ENCODE peak calls at places on chromosomes 11 and 22, in four cellular contexts. Y is H1, Z is GM12878, W is HepG2. R is an unnamed sample.

GRCh38 chr22:26172389-26172990 is 3.2 kb downstream of the SEZ6L start:
- DNase-seq in Y (no peak), Z (no peak), W (peak), R (no peak)

GRCh38 chr11:28743101-28743550 is 634.9 kb downstream of the METTL15 start:
- DNase-seq in Y (no peak), Z (no peak), W (no peak), R (no peak)

GRCh38 chr11:117239295-117239694 is 6.8 kb downstream of the RNF214 start:
- DNase-seq in Y (no peak), Z (no peak), W (no peak), R (no peak)

GRCh38 chr11:128450882-128451647 is 136.3 kb downstream of the ETS1 start:
- DNase-seq in Y (no peak), Z (no peak), W (no peak), R (no peak)

GRCh38 chr11:2325719-2326118 is 23.9 kb downstream of the TSPAN32 start:
- DNase-seq in Y (no peak), Z (no peak), W (no peak), R (no peak)

GRCh38 chr11:44877908-44878459 is 72.7 kb downstream of the TP53I11 start:
- DNase-seq in Y (no peak), Z (no peak), W (no peak), R (no peak)

GRCh38 chr22:48188211-48188845 is 1425.9 kb downstream of the TBC1D22A start:
- DNase-seq in Y (no peak), Z (no peak), W (no peak), R (peak)

GRCh38 chr22:50348058-50348457 is 4.9 kb downstream of the PPP6R2 start:
- DNase-seq in Y (no peak), Z (no peak), W (no peak), R (no peak)

GRCh38 chr22:31075961-31076360 is 5.2 kb upstream of the SMTN start:
- DNase-seq in Y (no peak), Z (no peak), W (no peak), R (no peak)
- TF ChIP-seq ZNF274 in Y (no peak), Z (no peak), W (no peak), R (no peak)

DNA sequence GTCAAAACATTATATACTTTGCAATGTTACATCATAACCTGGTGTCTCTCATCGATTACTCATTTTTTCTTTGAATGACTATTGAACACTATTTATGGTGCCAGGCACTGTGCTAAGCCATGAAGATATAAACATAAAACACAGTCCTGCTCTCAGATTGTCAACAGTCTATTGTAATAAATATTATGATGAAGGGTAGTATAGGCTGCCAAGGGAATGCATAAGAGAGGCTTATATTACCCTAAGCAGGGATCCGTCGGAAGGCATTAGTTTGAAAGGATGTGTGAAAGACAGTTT is 7.2 kb upstream of the CCDC90B start:
- DNase-seq in Y (no peak), Z (no peak), W (no peak), R (no peak)
- TF ChIP-seq SUZ12 in Y (no peak), Z (no peak), W (no peak), R (no peak)

GRCh38 chr11:121723261-121723741 is 270.5 kb upstream of the SORL1-AS1 start:
- DNase-seq in Y (no peak), Z (no peak), W (no peak), R (no peak)
- TF ChIP-seq ZNF274 in Y (no peak), Z (no peak), W (no peak), R (no peak)

GRCh38 chr11:42646959-42647358 is 664.8 kb upstream of the API5 start:
- DNase-seq in Y (no peak), Z (no peak), W (no peak), R (no peak)

GRCh38 chr11:42651654-42652053 is 660.1 kb upstream of the API5 start:
- DNase-seq in Y (no peak), Z (no peak), W (no peak), R (no peak)

DNA sequence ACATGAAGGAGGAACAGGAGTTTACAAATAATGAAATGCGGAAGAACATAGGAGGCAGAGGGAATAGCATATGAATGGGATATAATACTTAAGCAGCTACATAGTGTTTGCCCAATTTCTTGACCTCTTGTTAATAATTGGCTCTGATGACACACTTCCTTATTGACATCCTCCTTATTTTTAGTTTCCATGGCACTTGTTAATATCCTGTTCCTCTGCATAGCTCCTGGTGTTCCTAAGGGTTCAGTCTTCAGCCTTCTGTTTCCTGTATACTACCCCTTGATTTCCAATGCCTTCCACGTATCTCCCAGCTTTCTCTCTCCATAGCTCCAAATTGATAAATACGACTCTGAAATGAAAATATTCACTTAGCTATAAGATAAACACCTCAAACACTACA is 663.8 kb upstream of the API5 start:
- DNase-seq in Y (no peak), Z (no peak), W (no peak), R (no peak)
- TF ChIP-seq SUZ12 in Y (no peak), Z (no peak), W (no peak), R (no peak)

DNA sequence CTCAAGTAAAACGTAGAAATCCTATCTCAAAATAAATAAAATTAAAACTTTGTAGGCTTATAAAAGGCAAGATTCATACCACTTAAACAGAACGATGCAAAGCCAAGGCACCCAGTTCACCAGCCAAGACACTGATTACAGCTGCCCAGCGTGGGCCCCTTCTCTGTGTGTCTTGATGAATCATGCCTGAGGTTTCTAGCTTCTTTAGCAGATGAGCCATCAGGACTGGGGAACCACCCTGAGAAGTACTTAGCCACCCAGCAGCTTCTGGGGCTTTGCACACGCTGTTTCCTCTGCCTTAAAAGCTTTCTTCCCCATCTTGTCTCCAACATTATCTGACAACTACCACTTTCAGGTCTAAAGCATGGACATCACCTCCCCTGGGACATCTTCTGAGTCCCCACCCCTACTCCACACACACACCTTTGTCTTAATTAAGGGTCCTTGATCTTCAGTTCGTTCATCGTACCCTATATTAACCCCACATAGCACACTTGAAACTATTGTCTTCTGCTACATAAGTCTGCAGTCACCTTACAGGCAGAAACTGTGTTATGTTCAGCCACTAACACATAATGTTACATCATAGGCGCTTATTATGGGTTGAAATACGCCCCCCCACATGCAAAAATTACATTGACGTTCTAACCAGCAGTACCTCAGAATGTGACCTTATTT is 8.7 kb upstream of the LAYN start:
- DNase-seq in Y (no peak), Z (peak), W (no peak), R (no peak)
- TF ChIP-seq ZNF274 in Y (no peak), Z (no peak), W (no peak), R (no peak)

GRCh38 chr22:37604875-37605274 is 3.8 kb upstream of the GGA1 start:
- DNase-seq in Y (no peak), Z (no peak), W (no peak), R (no peak)
- TF ChIP-seq SUZ12 in Y (no peak), Z (no peak), W (no peak), R (no peak)

DNA sequence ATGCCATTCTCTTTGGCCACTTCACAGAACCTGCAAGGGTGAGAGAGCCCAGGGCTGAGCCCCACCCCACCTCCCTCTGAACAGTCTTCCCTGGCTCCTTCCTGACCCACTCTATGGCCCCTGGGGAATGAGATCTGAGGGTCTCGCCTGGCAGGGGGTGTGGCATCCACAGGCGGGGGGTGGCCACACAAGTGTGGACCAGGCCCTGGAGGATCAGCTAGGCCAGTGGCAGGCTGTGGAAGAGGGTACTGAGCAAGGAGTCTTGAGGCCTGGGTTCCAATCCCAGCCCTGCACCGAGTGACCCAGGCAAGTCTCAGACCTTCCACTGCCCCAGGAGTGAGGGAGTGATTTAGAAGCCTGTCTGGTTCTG is 5.6 kb upstream of the LRFN4 start:
- DNase-seq in Y (no peak), Z (no peak), W (no peak), R (no peak)
- TF ChIP-seq ZNF274 in Y (no peak), Z (no peak), W (no peak), R (no peak)

DNA sequence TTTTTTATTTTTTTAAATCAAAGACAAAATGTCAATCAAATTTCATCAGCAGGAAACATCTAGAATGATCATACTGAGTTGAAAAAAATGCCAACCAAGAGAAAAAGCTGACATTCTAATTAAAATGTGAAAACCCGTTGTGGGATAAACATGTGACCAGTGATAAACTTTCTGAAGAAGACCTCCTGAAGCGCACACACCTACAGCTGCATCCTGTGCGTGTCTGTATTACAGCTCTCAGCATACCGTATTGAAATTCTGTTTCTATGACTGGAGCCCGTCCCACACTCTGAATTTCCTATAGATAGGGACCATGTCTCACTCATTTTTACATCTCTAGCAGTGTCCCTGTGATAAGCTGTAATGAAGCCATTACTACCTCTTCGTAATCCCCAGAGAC is 12.2 kb upstream of the NUP50 start:
- DNase-seq in Y (no peak), Z (no peak), W (no peak), R (no peak)
- TF ChIP-seq SUZ12 in Y (no peak), Z (no peak), W (no peak), R (no peak)